ENCODE peak calls at places on chromosomes 11 and 22, in nine cellular contexts. O, Q, W, H, V, M, Y, A and Z are unnamed samples.
A peak's percentile ranks its signal among the peaks of the same experiment; 100 is the strongest.

GRCh38 chr11:60282291-60282690 is 1.8 kb downstream of the MS4A4A start:
- DNase-seq in O (no peak), Q (no peak), W (no peak), H (no peak), V (no peak), M (no peak), Y (no peak), A (no peak), Z (no peak)

GRCh38 chr11:58024601-58025091 is 965 bp downstream of the OR9Q1 start:
- DNase-seq in O (no peak), Q (no peak), W (peak; percentile 52), H (peak; percentile 50), V (no peak), M (no peak), Y (peak; percentile 54), A (no peak), Z (no peak)

GRCh38 chr11:102791271-102792036 is 6.5 kb downstream of the MMP1 start:
- DNase-seq in O (no peak), Q (no peak), W (no peak), H (no peak), V (no peak), M (no peak), Y (no peak), A (no peak), Z (no peak)

GRCh38 chr11:827861-828167 is at the start of gene CRACR2B:
- DNase-seq in O (no peak), Q (no peak), W (no peak), H (no peak), V (no peak), M (no peak), Y (no peak), A (no peak), Z (no peak)

GRCh38 chr11:118888398-118888797 is 4.7 kb downstream of the CXCR5 start:
- DNase-seq in O (no peak), Q (no peak), W (no peak), H (no peak), V (no peak), M (no peak), Y (no peak), A (no peak), Z (no peak)

GRCh38 chr11:111417766-111418435 is 38.8 kb upstream of the POU2AF1 start:
- DNase-seq in O (peak; percentile 59), Q (no peak), W (peak; percentile 72), H (peak; percentile 60), V (no peak), M (peak; percentile 95), Y (no peak), A (no peak), Z (no peak)

GRCh38 chr11:68014157-68014965 is 4.2 kb downstream of the ALDH3B1 start:
- DNase-seq in O (no peak), Q (no peak), W (peak; percentile 61), H (peak; percentile 67), V (peak; percentile 45), M (peak; percentile 72), Y (no peak), A (peak; percentile 93), Z (peak; percentile 92)

GRCh38 chr11:28690746-28691145 is 582.6 kb downstream of the METTL15 start:
- DNase-seq in O (no peak), Q (no peak), W (no peak), H (no peak), V (no peak), M (no peak), Y (no peak), A (no peak), Z (no peak)

GRCh38 chr11:86459682-86460460 is 85.2 kb downstream of the CCDC81 start:
- DNase-seq in O (no peak), Q (no peak), W (no peak), H (peak; percentile 45), V (peak; percentile 46), M (no peak), Y (no peak), A (peak; percentile 79), Z (peak; percentile 94)

GRCh38 chr11:116885951-116886629 is 48.7 kb upstream of the APOA1 start:
- DNase-seq in O (no peak), Q (no peak), W (no peak), H (no peak), V (no peak), M (no peak), Y (no peak), A (no peak), Z (no peak)

GRCh38 chr11:407651-408080 is 7.1 kb downstream of the SIGIRR start:
- DNase-seq in O (peak; percentile 42), Q (no peak), W (no peak), H (no peak), V (no peak), M (no peak), Y (no peak), A (no peak), Z (no peak)

GRCh38 chr11:27470166-27470565 is 2.4 kb downstream of the LGR4 start:
- DNase-seq in O (no peak), Q (no peak), W (no peak), H (no peak), V (no peak), M (no peak), Y (no peak), A (no peak), Z (no peak)

GRCh38 chr22:43150731-43151206 is 590 bp upstream of the TSPO start:
- DNase-seq in O (no peak), Q (no peak), W (no peak), H (no peak), V (no peak), M (no peak), Y (no peak), A (no peak), Z (no peak)

GRCh38 chr22:24247011-24247507 is 2.2 kb upstream of the GGT5 start:
- DNase-seq in O (no peak), Q (no peak), W (no peak), H (no peak), V (no peak), M (no peak), Y (no peak), A (peak; percentile 85), Z (no peak)

GRCh38 chr11:77085652-77086051 is 17.0 kb upstream of the OMP start:
- DNase-seq in O (no peak), Q (no peak), W (peak; percentile 7), H (no peak), V (no peak), M (no peak), Y (peak; percentile 36), A (no peak), Z (no peak)

GRCh38 chr11:12189543-12190235 is 79.3 kb downstream of the MICAL2 start:
- DNase-seq in O (no peak), Q (no peak), W (no peak), H (no peak), V (no peak), M (no peak), Y (no peak), A (peak; percentile 73), Z (no peak)

GRCh38 chr11:12192796-12193514 is 82.6 kb downstream of the MICAL2 start:
- DNase-seq in O (no peak), Q (no peak), W (no peak), H (no peak), V (no peak), M (no peak), Y (no peak), A (no peak), Z (no peak)

GRCh38 chr11:12188548-12189317 is 78.3 kb downstream of the MICAL2 start:
- DNase-seq in O (no peak), Q (no peak), W (no peak), H (no peak), V (no peak), M (no peak), Y (no peak), A (peak; percentile 31), Z (no peak)

GRCh38 chr11:12187399-12187798 is 77.0 kb downstream of the MICAL2 start:
- DNase-seq in O (no peak), Q (no peak), W (no peak), H (no peak), V (no peak), M (no peak), Y (no peak), A (no peak), Z (no peak)

DNA sequence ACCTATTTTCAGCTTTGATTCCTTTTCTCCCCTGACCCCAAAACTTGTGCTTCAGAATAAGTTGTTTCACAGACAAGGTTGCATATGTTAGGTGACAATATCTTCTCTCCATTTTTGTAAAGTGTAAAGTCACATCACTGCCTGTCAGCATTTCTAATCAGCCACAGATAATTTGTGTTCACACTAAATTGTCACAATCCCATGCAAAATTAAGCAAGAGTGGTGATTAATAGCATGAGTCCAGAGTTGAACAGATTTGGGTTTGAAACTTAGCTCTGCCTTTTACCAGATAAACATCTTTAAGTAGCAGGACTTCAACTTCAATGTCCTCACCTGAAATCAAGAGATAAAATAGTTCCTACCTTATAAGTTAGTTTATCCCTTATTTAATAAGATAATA is 80.1 kb downstream of the MICAL2 start:
- DNase-seq in O (no peak), Q (no peak), W (no peak), H (no peak), V (no peak), M (no peak), Y (no peak), A (no peak), Z (no peak)
- TF ChIP-seq CTCF in O (no peak), Q (no peak), W (no peak), H (no peak), V (no peak), M (no peak), Y (no peak), A (no peak), Z (no peak)

DNA sequence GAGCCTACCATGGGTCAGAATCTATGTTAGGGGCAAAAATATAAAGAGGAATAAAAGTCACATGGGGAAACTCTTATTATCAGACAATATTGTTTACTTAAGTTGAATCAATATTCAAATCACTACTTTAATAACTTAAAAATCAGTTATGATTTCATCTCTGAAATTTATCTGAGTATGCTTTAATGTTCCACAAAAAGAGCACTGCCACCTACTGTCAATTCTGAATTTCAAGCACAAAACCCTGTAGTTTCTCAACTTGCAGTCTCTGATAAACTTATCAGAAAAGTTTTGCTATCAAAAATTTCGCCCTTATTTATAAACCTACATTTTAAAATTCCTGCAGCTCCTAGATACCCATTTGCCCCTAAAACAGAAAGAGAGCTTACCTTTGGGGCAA is 47.3 kb downstream of the RDX start:
- DNase-seq in O (no peak), Q (no peak), W (no peak), H (no peak), V (no peak), M (no peak), Y (no peak), A (no peak), Z (no peak)
- TF ChIP-seq CTCF in O (peak; percentile 21), Q (peak; percentile 24), W (peak; percentile 25), H (no peak), V (peak; percentile 18), M (peak; percentile 17), Y (no peak), A (no peak), Z (peak; percentile 48)

DNA sequence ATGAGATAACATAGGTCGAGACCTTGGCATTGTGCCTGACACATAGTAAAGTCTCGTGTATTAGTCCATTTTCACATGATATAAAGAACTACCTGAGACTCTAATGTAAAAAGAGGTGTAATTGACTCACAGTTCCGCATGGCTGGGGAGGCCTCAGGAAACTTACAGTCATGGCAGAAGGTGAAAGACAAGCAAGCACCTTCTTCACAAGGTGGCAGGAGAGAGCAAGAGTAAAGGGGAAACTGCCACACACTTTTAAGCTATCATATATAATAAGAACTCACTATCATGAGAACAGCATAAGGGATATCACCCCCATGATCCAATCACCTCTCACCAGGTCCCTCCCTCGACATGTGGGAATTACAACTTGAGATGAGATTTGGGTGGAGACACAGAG is 165.2 kb downstream of the SPON1 start:
- DNase-seq in O (no peak), Q (no peak), W (no peak), H (no peak), V (no peak), M (no peak), Y (no peak), A (no peak), Z (no peak)
- TF ChIP-seq CTCF in O (peak; percentile 11), Q (no peak), W (no peak), H (no peak), V (no peak), M (no peak), Y (no peak), A (no peak), Z (no peak)

GRCh38 chr11:47270331-47271271 is 668 bp downstream of the MADD start:
- DNase-seq in O (peak; percentile 24), Q (no peak), W (no peak), H (no peak), V (no peak), M (no peak), Y (no peak), A (no peak), Z (no peak)
- TF ChIP-seq CTCF in O (no peak), Q (no peak), W (no peak), H (no peak), V (peak; percentile 27), M (peak; percentile 9), Y (no peak), A (no peak), Z (peak; percentile 33)